ENCODE peak calls at places on chromosomes 13 and 19, in eight cellular contexts. One of them, this sample, is unnamed.

GRCh38 chr19:18644144-18645034 is 7.6 kb downstream of the KLHL26 start:
- DNase-seq in colonic mucosa: no peak
- DNase-seq in spleen: no peak
- DNase-seq in GM20000: no peak
- DNase-seq in BJ: no peak
- DNase-seq in neural crest cell: no peak
- DNase-seq in heart right ventricle: peak
- DNase-seq in breast epithelium: peak
- DNase-seq in this sample: no peak

GRCh38 chr13:41696163-41697003 is 239.0 kb downstream of the RGCC start:
- DNase-seq in heart right ventricle: no peak
- DNase-seq in spleen: no peak
- DNase-seq in breast epithelium: no peak
- DNase-seq in colonic mucosa: no peak
- DNase-seq in GM20000: no peak
- DNase-seq in neural crest cell: no peak
- DNase-seq in BJ: peak
- DNase-seq in this sample: no peak

GRCh38 chr19:44851427-44851826 is 5.3 kb downstream of the NECTIN2 start:
- DNase-seq in heart right ventricle: no peak
- DNase-seq in GM20000: no peak
- DNase-seq in colonic mucosa: no peak
- DNase-seq in spleen: no peak
- DNase-seq in breast epithelium: no peak
- DNase-seq in neural crest cell: no peak
- DNase-seq in BJ: no peak
- DNase-seq in this sample: no peak

GRCh38 chr13:75124415-75124814 is 357.6 kb downstream of the TBC1D4 start:
- DNase-seq in BJ: no peak
- DNase-seq in neural crest cell: no peak
- DNase-seq in spleen: no peak
- DNase-seq in GM20000: no peak
- DNase-seq in breast epithelium: no peak
- DNase-seq in colonic mucosa: no peak
- DNase-seq in heart right ventricle: no peak
- DNase-seq in this sample: no peak

GRCh38 chr19:33823341-33823740 is 26.7 kb downstream of the KCTD15 start:
- DNase-seq in GM20000: no peak
- DNase-seq in breast epithelium: no peak
- DNase-seq in heart right ventricle: no peak
- DNase-seq in BJ: no peak
- DNase-seq in neural crest cell: no peak
- DNase-seq in colonic mucosa: no peak
- DNase-seq in spleen: peak
- DNase-seq in this sample: no peak

GRCh38 chr13:101211261-101211660 is 205.0 kb downstream of the NALCN start:
- DNase-seq in GM20000: no peak
- DNase-seq in breast epithelium: no peak
- DNase-seq in heart right ventricle: no peak
- DNase-seq in neural crest cell: no peak
- DNase-seq in colonic mucosa: no peak
- DNase-seq in BJ: no peak
- DNase-seq in spleen: no peak
- DNase-seq in this sample: no peak

GRCh38 chr13:27712421-27712820 is 79.9 kb upstream of the GSX1 start:
- DNase-seq in spleen: no peak
- DNase-seq in BJ: no peak
- DNase-seq in GM20000: no peak
- DNase-seq in heart right ventricle: peak
- DNase-seq in breast epithelium: no peak
- DNase-seq in neural crest cell: no peak
- DNase-seq in colonic mucosa: no peak
- DNase-seq in this sample: no peak

GRCh38 chr13:30006246-30006645 is 155.8 kb upstream of the UBL3 start:
- DNase-seq in colonic mucosa: no peak
- DNase-seq in spleen: no peak
- DNase-seq in heart right ventricle: no peak
- DNase-seq in GM20000: no peak
- DNase-seq in BJ: no peak
- DNase-seq in breast epithelium: no peak
- DNase-seq in neural crest cell: no peak
- DNase-seq in this sample: no peak

GRCh38 chr19:17069249-17069648 is 6.0 kb downstream of the HAUS8 start:
- DNase-seq in GM20000: no peak
- DNase-seq in colonic mucosa: no peak
- DNase-seq in neural crest cell: no peak
- DNase-seq in spleen: no peak
- DNase-seq in heart right ventricle: no peak
- DNase-seq in BJ: no peak
- DNase-seq in breast epithelium: no peak
- DNase-seq in this sample: no peak

GRCh38 chr19:10009269-10009665 is 1.0 kb downstream of the COL5A3 start:
- DNase-seq in heart right ventricle: peak
- DNase-seq in neural crest cell: peak
- DNase-seq in spleen: no peak
- DNase-seq in GM20000: peak
- DNase-seq in BJ: peak
- DNase-seq in colonic mucosa: peak
- DNase-seq in breast epithelium: peak
- DNase-seq in this sample: no peak

GRCh38 chr13:19607523-19608078 is 25.9 kb upstream of the MPHOSPH8 start:
- DNase-seq in BJ: no peak
- DNase-seq in neural crest cell: no peak
- DNase-seq in colonic mucosa: no peak
- DNase-seq in heart right ventricle: no peak
- DNase-seq in GM20000: no peak
- DNase-seq in spleen: no peak
- DNase-seq in breast epithelium: no peak
- DNase-seq in this sample: no peak

GRCh38 chr13:30791354-30791921 is 56.1 kb downstream of the ALOX5AP start:
- DNase-seq in colonic mucosa: no peak
- DNase-seq in BJ: no peak
- DNase-seq in GM20000: no peak
- DNase-seq in breast epithelium: no peak
- DNase-seq in spleen: no peak
- DNase-seq in heart right ventricle: peak
- DNase-seq in neural crest cell: no peak
- DNase-seq in this sample: no peak

GRCh38 chr13:45546410-45546765 is 69.2 kb downstream of the ERICH6B start:
- DNase-seq in heart right ventricle: no peak
- DNase-seq in breast epithelium: no peak
- DNase-seq in BJ: no peak
- DNase-seq in neural crest cell: no peak
- DNase-seq in spleen: no peak
- DNase-seq in colonic mucosa: no peak
- DNase-seq in GM20000: no peak
- DNase-seq in this sample: no peak

DNA sequence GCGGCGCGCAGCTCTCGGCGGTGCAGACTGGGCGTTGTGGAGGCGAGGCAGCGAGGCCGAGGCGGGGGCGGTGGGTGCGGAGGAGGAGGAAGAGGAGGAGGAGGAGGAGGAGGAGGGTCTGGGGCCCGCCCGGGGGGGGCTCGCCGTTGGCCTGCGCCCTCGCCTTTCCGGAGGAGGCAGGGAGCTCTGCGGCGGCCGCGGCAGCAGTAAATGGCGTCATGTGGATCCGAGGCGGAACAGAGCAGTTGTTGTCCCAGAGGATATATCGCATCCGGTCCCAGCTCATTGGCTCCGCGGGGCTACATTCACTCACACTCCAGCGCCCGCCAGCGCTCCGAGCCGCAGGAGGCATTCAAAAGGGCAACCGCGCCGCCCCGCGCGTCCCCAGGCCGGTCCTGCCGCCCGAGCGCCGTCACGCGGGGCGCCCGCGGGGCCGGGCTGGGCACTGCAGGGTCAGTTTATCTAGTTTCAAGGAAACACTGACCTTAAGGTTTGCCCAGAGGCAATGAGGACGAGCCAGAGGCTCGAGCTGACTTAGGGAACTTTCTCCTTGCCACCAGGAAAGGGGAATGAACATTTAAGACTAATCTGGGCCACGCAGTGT is at the start of gene SPRY2:
- DNase-seq in spleen: peak
- DNase-seq in colonic mucosa: peak
- DNase-seq in GM20000: peak
- DNase-seq in heart right ventricle: peak
- DNase-seq in BJ: peak
- DNase-seq in breast epithelium: peak
- DNase-seq in neural crest cell: peak
- DNase-seq in this sample: peak
- TF ChIP-seq CTCF in spleen: no peak
- TF ChIP-seq CTCF in colonic mucosa: peak
- TF ChIP-seq CTCF in GM20000: no peak
- TF ChIP-seq CTCF in heart right ventricle: peak
- TF ChIP-seq CTCF in BJ: no peak
- TF ChIP-seq CTCF in breast epithelium: no peak
- TF ChIP-seq CTCF in neural crest cell: peak
- TF ChIP-seq CTCF in this sample: no peak

DNA sequence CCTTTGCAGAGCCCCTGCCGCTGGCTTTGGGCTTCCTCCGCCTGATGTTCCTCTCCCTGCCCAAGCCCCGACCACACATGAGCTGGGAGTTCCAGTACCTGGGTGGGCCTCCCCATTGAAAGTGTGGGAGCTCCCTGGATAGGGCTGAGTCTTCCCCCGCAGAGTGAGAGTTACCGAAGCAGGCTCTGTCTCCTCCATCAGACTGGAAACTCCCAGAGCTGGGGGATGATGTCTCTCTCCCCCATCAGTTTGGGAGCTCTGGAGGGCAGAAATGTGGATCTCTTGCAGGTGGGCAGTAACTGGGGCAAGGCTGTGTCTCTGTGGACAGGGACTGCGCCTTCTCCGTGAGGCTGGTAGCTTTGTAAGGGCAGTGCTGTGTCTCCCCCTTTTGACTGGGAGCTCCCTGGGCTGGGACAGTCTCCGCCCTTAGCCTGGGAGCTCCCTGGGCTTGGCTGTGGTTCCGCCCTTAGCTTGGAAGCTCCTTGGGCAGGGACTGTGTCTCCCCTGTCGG is 767 bp downstream of the DCAF15 start:
- DNase-seq in BJ: no peak
- DNase-seq in GM20000: no peak
- DNase-seq in heart right ventricle: peak
- DNase-seq in breast epithelium: no peak
- DNase-seq in spleen: no peak
- DNase-seq in neural crest cell: no peak
- DNase-seq in colonic mucosa: peak
- DNase-seq in this sample: no peak
- TF ChIP-seq CTCF in BJ: peak
- TF ChIP-seq CTCF in GM20000: no peak
- TF ChIP-seq CTCF in heart right ventricle: no peak
- TF ChIP-seq CTCF in breast epithelium: no peak
- TF ChIP-seq CTCF in spleen: no peak
- TF ChIP-seq CTCF in neural crest cell: no peak
- TF ChIP-seq CTCF in colonic mucosa: no peak
- TF ChIP-seq CTCF in this sample: no peak

GRCh38 chr19:42345191-42345812 is 19.9 kb downstream of the MEGF8 start:
- DNase-seq in breast epithelium: no peak
- DNase-seq in GM20000: no peak
- DNase-seq in spleen: no peak
- DNase-seq in heart right ventricle: no peak
- DNase-seq in neural crest cell: no peak
- DNase-seq in colonic mucosa: no peak
- DNase-seq in BJ: no peak
- DNase-seq in this sample: no peak

GRCh38 chr19:42344336-42344893 is 19.0 kb downstream of the MEGF8 start:
- DNase-seq in BJ: no peak
- DNase-seq in heart right ventricle: no peak
- DNase-seq in neural crest cell: no peak
- DNase-seq in colonic mucosa: no peak
- DNase-seq in spleen: no peak
- DNase-seq in breast epithelium: no peak
- DNase-seq in GM20000: no peak
- DNase-seq in this sample: no peak

GRCh38 chr19:42348211-42348610 is 22.8 kb downstream of the MEGF8 start:
- DNase-seq in BJ: no peak
- DNase-seq in colonic mucosa: no peak
- DNase-seq in spleen: no peak
- DNase-seq in neural crest cell: no peak
- DNase-seq in GM20000: no peak
- DNase-seq in heart right ventricle: no peak
- DNase-seq in breast epithelium: no peak
- DNase-seq in this sample: no peak

DNA sequence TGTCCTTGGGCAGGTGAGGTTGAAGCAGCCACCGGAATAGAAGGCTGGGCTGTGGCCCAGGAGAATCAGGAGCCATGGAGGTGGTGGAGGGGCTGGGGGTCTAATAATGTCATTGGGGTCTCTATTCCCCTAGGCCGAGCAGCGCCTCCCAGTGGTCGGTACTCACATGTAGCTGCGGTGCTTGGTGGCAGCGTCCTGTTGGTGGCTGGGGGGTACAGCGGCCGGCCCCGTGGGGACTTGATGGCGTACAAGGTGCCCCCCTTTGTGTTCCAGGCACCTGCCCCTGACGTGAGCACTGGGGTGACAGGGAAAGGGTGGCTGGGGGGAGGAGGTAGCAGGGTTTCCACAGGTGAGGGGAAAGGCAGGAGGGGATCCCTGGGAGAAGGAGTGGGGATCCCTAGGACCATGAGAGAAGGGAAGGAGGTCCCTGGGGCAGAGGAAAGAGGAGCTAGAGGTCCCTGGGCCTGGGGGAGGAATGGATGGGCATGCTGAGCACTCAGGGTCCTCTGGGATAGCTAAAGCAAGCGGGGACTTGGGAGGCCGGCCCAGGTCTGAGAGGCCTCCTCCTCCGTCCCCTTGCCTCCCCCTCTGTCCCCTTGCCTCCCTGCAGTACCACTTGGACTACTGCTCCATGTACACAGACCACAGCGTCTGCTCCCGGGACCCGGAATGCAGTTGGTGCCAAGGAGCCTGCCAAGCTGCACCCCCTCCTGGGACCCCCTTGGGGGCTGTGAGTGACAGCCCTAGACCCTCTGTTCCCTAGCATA is 18.1 kb downstream of the MEGF8 start:
- DNase-seq in BJ: no peak
- DNase-seq in GM20000: no peak
- DNase-seq in colonic mucosa: no peak
- DNase-seq in spleen: no peak
- DNase-seq in neural crest cell: no peak
- DNase-seq in breast epithelium: no peak
- DNase-seq in heart right ventricle: no peak
- DNase-seq in this sample: no peak
- TF ChIP-seq CTCF in BJ: peak
- TF ChIP-seq CTCF in GM20000: no peak
- TF ChIP-seq CTCF in colonic mucosa: no peak
- TF ChIP-seq CTCF in spleen: no peak
- TF ChIP-seq CTCF in neural crest cell: peak
- TF ChIP-seq CTCF in breast epithelium: no peak
- TF ChIP-seq CTCF in heart right ventricle: no peak
- TF ChIP-seq CTCF in this sample: no peak

GRCh38 chr19:58372311-58373133 is 8.3 kb downstream of the ZNF837 start:
- DNase-seq in neural crest cell: no peak
- DNase-seq in colonic mucosa: no peak
- DNase-seq in spleen: peak
- DNase-seq in heart right ventricle: no peak
- DNase-seq in GM20000: no peak
- DNase-seq in BJ: no peak
- DNase-seq in breast epithelium: peak
- DNase-seq in this sample: no peak
- TF ChIP-seq CTCF in neural crest cell: peak
- TF ChIP-seq CTCF in colonic mucosa: no peak
- TF ChIP-seq CTCF in spleen: no peak
- TF ChIP-seq CTCF in heart right ventricle: no peak
- TF ChIP-seq CTCF in GM20000: no peak
- TF ChIP-seq CTCF in BJ: no peak
- TF ChIP-seq CTCF in breast epithelium: no peak
- TF ChIP-seq CTCF in this sample: no peak

GRCh38 chr19:47745010-47745901 is at the start of gene NOP53:
- DNase-seq in neural crest cell: peak
- DNase-seq in heart right ventricle: peak
- DNase-seq in spleen: peak
- DNase-seq in BJ: peak
- DNase-seq in breast epithelium: peak
- DNase-seq in colonic mucosa: peak
- DNase-seq in GM20000: peak
- DNase-seq in this sample: peak
- TF ChIP-seq CTCF in neural crest cell: no peak
- TF ChIP-seq CTCF in heart right ventricle: no peak
- TF ChIP-seq CTCF in spleen: no peak
- TF ChIP-seq CTCF in BJ: no peak
- TF ChIP-seq CTCF in breast epithelium: peak
- TF ChIP-seq CTCF in colonic mucosa: no peak
- TF ChIP-seq CTCF in GM20000: no peak
- TF ChIP-seq CTCF in this sample: peak

This sample was measured in thoracic aorta.